ENCODE peak calls at places on chromosomes 11 and 22, in five cellular contexts. One of them, this sample, is unnamed.

GRCh38 chr11:27545035-27545434 is 38.5 kb upstream of the LIN7C start:
- DNase-seq in HCT116: no peak
- DNase-seq in psoas muscle: no peak
- DNase-seq in OCI-LY7: no peak
- DNase-seq in endodermal cell: no peak
- DNase-seq in this sample: no peak

GRCh38 chr11:103587951-103588788 is 448.3 kb upstream of the DDI1 start:
- DNase-seq in psoas muscle: no peak
- DNase-seq in HCT116: no peak
- DNase-seq in endodermal cell: no peak
- DNase-seq in OCI-LY7: no peak
- DNase-seq in this sample: no peak

GRCh38 chr11:114150671-114151070 is 91.2 kb downstream of the ZBTB16 start:
- DNase-seq in OCI-LY7: no peak
- DNase-seq in psoas muscle: peak
- DNase-seq in endodermal cell: no peak
- DNase-seq in HCT116: no peak
- DNase-seq in this sample: no peak

GRCh38 chr22:50326225-50326958 is 420 bp downstream of the DENND6B start:
- DNase-seq in OCI-LY7: no peak
- DNase-seq in HCT116: no peak
- DNase-seq in endodermal cell: peak
- DNase-seq in psoas muscle: no peak
- DNase-seq in this sample: no peak

GRCh38 chr11:116229581-116229980 is 543.2 kb downstream of the BUD13 start:
- DNase-seq in psoas muscle: no peak
- DNase-seq in OCI-LY7: no peak
- DNase-seq in endodermal cell: no peak
- DNase-seq in HCT116: no peak
- DNase-seq in this sample: no peak

GRCh38 chr22:50186181-50186731 is 543 bp downstream of the TRABD start:
- DNase-seq in endodermal cell: no peak
- DNase-seq in HCT116: no peak
- DNase-seq in psoas muscle: peak
- DNase-seq in OCI-LY7: peak
- DNase-seq in this sample: no peak

GRCh38 chr11:125517116-125517804 is 21.2 kb upstream of the FEZ1 start:
- DNase-seq in HCT116: no peak
- DNase-seq in endodermal cell: peak
- DNase-seq in OCI-LY7: no peak
- DNase-seq in psoas muscle: no peak
- DNase-seq in this sample: peak

GRCh38 chr11:23755769-23756168 is 741.1 kb upstream of the LUZP2 start:
- DNase-seq in endodermal cell: no peak
- DNase-seq in OCI-LY7: no peak
- DNase-seq in psoas muscle: no peak
- DNase-seq in HCT116: no peak
- DNase-seq in this sample: no peak

GRCh38 chr22:47847281-47847890 is 1084.9 kb downstream of the TBC1D22A start:
- DNase-seq in OCI-LY7: peak
- DNase-seq in HCT116: no peak
- DNase-seq in endodermal cell: no peak
- DNase-seq in psoas muscle: no peak
- DNase-seq in this sample: no peak

GRCh38 chr11:69134957-69135356 is 20.8 kb upstream of the SMIM38 start:
- DNase-seq in OCI-LY7: no peak
- DNase-seq in psoas muscle: no peak
- DNase-seq in endodermal cell: no peak
- DNase-seq in HCT116: no peak
- DNase-seq in this sample: no peak

GRCh38 chr22:50119768-50120251 is 30.0 kb downstream of the MOV10L1 start:
- DNase-seq in HCT116: no peak
- DNase-seq in psoas muscle: no peak
- DNase-seq in endodermal cell: no peak
- DNase-seq in OCI-LY7: no peak
- DNase-seq in this sample: no peak

GRCh38 chr11:8403310-8403709 is 139.6 kb upstream of the LMO1 start:
- DNase-seq in endodermal cell: no peak
- DNase-seq in OCI-LY7: no peak
- DNase-seq in HCT116: no peak
- DNase-seq in psoas muscle: no peak
- DNase-seq in this sample: no peak

GRCh38 chr11:108601150-108601549 is 7.6 kb upstream of the EXPH5 start:
- DNase-seq in HCT116: no peak
- DNase-seq in endodermal cell: no peak
- DNase-seq in psoas muscle: no peak
- DNase-seq in OCI-LY7: no peak
- DNase-seq in this sample: no peak

GRCh38 chr11:1208361-1209261 is 14.3 kb upstream of the MUC5B start:
- DNase-seq in psoas muscle: peak
- DNase-seq in HCT116: no peak
- DNase-seq in endodermal cell: peak
- DNase-seq in OCI-LY7: no peak
- DNase-seq in this sample: no peak

GRCh38 chr22:50329236-50329635 is 2.4 kb upstream of the DENND6B start:
- DNase-seq in psoas muscle: no peak
- DNase-seq in HCT116: no peak
- DNase-seq in endodermal cell: no peak
- DNase-seq in OCI-LY7: no peak
- DNase-seq in this sample: no peak

GRCh38 chr11:28833169-28833568 is 725.0 kb downstream of the METTL15 start:
- DNase-seq in psoas muscle: no peak
- DNase-seq in endodermal cell: no peak
- DNase-seq in OCI-LY7: no peak
- DNase-seq in HCT116: no peak
- DNase-seq in this sample: no peak

GRCh38 chr11:110858556-110858921 is 146.3 kb upstream of the ARHGAP20 start:
- DNase-seq in HCT116: no peak
- DNase-seq in endodermal cell: no peak
- DNase-seq in OCI-LY7: no peak
- DNase-seq in psoas muscle: peak
- DNase-seq in this sample: peak

GRCh38 chr11:8258771-8259170 is 4.9 kb downstream of the LMO1 start:
- DNase-seq in endodermal cell: no peak
- DNase-seq in psoas muscle: no peak
- DNase-seq in OCI-LY7: no peak
- DNase-seq in HCT116: no peak
- DNase-seq in this sample: no peak

GRCh38 chr11:34997872-34998548 is 81.6 kb downstream of the PDHX start:
- DNase-seq in HCT116: no peak
- DNase-seq in endodermal cell: no peak
- DNase-seq in OCI-LY7: peak
- DNase-seq in psoas muscle: no peak
- DNase-seq in this sample: no peak

GRCh38 chr11:111457731-111458368 is 54.3 kb downstream of the BTG4 start:
- DNase-seq in psoas muscle: no peak
- DNase-seq in OCI-LY7: no peak
- DNase-seq in HCT116: no peak
- DNase-seq in endodermal cell: no peak
- DNase-seq in this sample: no peak

GRCh38 chr11:84396521-84396920 is 1110.4 kb upstream of the CCDC90B start:
- DNase-seq in psoas muscle: no peak
- DNase-seq in OCI-LY7: no peak
- DNase-seq in HCT116: no peak
- DNase-seq in endodermal cell: no peak
- DNase-seq in this sample: no peak

GRCh38 chr11:84398017-84398626 is 1112.0 kb upstream of the CCDC90B start:
- DNase-seq in psoas muscle: no peak
- DNase-seq in endodermal cell: peak
- DNase-seq in OCI-LY7: peak
- DNase-seq in HCT116: no peak
- DNase-seq in this sample: peak
- TF ChIP-seq CTCF in psoas muscle: no peak
- TF ChIP-seq CTCF in endodermal cell: peak
- TF ChIP-seq CTCF in OCI-LY7: peak
- TF ChIP-seq CTCF in HCT116: no peak
- TF ChIP-seq CTCF in this sample: peak

DNA sequence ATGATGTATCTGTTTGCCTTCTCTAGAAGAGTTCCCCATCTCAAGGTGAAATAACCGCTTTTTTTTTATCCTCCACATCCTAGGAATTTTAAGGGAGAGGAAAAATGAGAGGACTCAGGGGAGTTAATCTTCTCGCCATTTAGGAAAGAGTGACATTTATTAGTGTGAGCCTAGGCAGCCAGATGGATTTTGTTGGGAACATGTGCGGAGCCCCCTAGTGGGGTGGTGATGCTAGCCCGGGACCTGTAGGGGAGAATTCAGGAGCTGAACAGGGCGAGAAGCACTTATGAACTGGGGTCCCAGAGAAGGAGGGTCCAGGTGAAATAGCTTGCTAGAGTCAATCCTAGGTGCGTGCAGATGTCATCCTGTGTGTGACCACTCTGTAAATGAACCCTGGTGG is 10.7 kb downstream of the IL17RA start:
- DNase-seq in HCT116: no peak
- DNase-seq in psoas muscle: no peak
- DNase-seq in endodermal cell: peak
- DNase-seq in OCI-LY7: no peak
- DNase-seq in this sample: no peak
- TF ChIP-seq CTCF in HCT116: no peak
- TF ChIP-seq CTCF in psoas muscle: no peak
- TF ChIP-seq CTCF in endodermal cell: peak
- TF ChIP-seq CTCF in OCI-LY7: peak
- TF ChIP-seq CTCF in this sample: no peak

DNA sequence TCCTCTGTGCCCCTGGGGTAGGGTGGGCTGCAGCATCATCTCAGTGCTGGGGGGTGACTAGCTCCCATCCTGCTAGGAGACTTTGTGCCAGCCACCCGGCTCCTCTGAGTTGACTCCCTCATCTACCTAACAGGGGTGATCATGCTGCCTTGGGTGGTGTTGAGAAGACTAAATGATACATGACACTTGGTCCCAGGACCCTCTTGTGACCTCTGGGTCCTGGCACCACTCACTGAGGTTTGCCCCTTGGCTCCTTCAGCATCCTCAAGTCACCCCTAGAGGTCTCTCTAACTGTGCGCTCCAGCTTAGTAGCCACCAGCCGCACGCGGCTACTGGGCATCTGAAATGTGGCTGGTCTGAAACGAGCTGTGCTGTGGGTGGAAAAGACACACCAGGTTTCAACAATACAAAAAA is 72.1 kb downstream of the LRRC32 start:
- DNase-seq in endodermal cell: peak
- DNase-seq in OCI-LY7: peak
- DNase-seq in HCT116: peak
- DNase-seq in psoas muscle: no peak
- DNase-seq in this sample: peak
- TF ChIP-seq CTCF in endodermal cell: peak
- TF ChIP-seq CTCF in OCI-LY7: peak
- TF ChIP-seq CTCF in HCT116: peak
- TF ChIP-seq CTCF in psoas muscle: peak
- TF ChIP-seq CTCF in this sample: peak

DNA sequence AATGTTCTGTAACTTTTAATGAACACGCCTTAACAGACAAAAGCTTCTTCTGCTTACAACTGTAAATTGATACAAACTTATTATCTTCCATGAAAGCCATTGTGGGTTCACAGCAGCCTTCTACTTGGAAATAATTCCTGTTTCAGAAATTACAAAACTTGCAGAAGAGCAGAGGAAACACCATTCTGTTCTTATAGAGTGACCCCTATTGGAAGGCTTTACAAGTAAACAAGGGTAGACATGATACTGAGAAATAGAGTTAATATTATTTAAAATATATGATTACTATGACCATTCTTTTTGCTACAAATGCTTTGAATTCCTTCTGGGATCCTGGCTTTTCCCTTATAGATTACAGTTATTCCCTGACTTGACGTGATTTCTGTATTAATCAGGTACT is 32.4 kb upstream of the KCNA4 start:
- DNase-seq in OCI-LY7: no peak
- DNase-seq in HCT116: no peak
- DNase-seq in endodermal cell: no peak
- DNase-seq in psoas muscle: no peak
- DNase-seq in this sample: no peak
- TF ChIP-seq CTCF in OCI-LY7: peak
- TF ChIP-seq CTCF in HCT116: no peak
- TF ChIP-seq CTCF in endodermal cell: peak
- TF ChIP-seq CTCF in psoas muscle: no peak
- TF ChIP-seq CTCF in this sample: no peak

GRCh38 chr11:70547386-70547785 is 149.1 kb downstream of the CTTN start:
- DNase-seq in psoas muscle: no peak
- DNase-seq in HCT116: no peak
- DNase-seq in OCI-LY7: no peak
- DNase-seq in endodermal cell: peak
- DNase-seq in this sample: no peak

GRCh38 chr11:70547821-70548670 is 149.7 kb downstream of the CTTN start:
- DNase-seq in endodermal cell: peak
- DNase-seq in OCI-LY7: no peak
- DNase-seq in psoas muscle: peak
- DNase-seq in HCT116: no peak
- DNase-seq in this sample: no peak

GRCh38 chr11:70549796-70550195 is 151.5 kb downstream of the CTTN start:
- DNase-seq in OCI-LY7: no peak
- DNase-seq in psoas muscle: peak
- DNase-seq in HCT116: no peak
- DNase-seq in endodermal cell: no peak
- DNase-seq in this sample: no peak

GRCh38 chr11:70549386-70549785 is 151.1 kb downstream of the CTTN start:
- DNase-seq in psoas muscle: peak
- DNase-seq in HCT116: no peak
- DNase-seq in OCI-LY7: no peak
- DNase-seq in endodermal cell: no peak
- DNase-seq in this sample: no peak

GRCh38 chr11:70548976-70549375 is 150.6 kb downstream of the CTTN start:
- DNase-seq in HCT116: no peak
- DNase-seq in endodermal cell: peak
- DNase-seq in OCI-LY7: no peak
- DNase-seq in psoas muscle: peak
- DNase-seq in this sample: no peak
- TF ChIP-seq CTCF in HCT116: no peak
- TF ChIP-seq CTCF in endodermal cell: peak
- TF ChIP-seq CTCF in OCI-LY7: no peak
- TF ChIP-seq CTCF in psoas muscle: no peak
- TF ChIP-seq CTCF in this sample: no peak

GRCh38 chr11:130428692-130429681 is 578 bp upstream of the ADAMTS8 start:
- DNase-seq in psoas muscle: no peak
- DNase-seq in endodermal cell: no peak
- DNase-seq in OCI-LY7: no peak
- DNase-seq in HCT116: no peak
- DNase-seq in this sample: no peak

GRCh38 chr11:130427049-130427388 is 1.4 kb downstream of the ADAMTS8 start:
- DNase-seq in OCI-LY7: no peak
- DNase-seq in HCT116: no peak
- DNase-seq in endodermal cell: no peak
- DNase-seq in psoas muscle: no peak
- DNase-seq in this sample: no peak

GRCh38 chr11:130426223-130427048 is 2.0 kb downstream of the ADAMTS8 start:
- DNase-seq in OCI-LY7: no peak
- DNase-seq in HCT116: no peak
- DNase-seq in endodermal cell: no peak
- DNase-seq in psoas muscle: no peak
- DNase-seq in this sample: no peak

GRCh38 chr11:130428271-130428670 is at the start of gene ADAMTS8:
- DNase-seq in psoas muscle: no peak
- DNase-seq in HCT116: no peak
- DNase-seq in OCI-LY7: no peak
- DNase-seq in endodermal cell: no peak
- DNase-seq in this sample: no peak

GRCh38 chr11:130427581-130428211 is 713 bp downstream of the ADAMTS8 start:
- DNase-seq in psoas muscle: peak
- DNase-seq in OCI-LY7: no peak
- DNase-seq in HCT116: no peak
- DNase-seq in endodermal cell: peak
- DNase-seq in this sample: no peak
- TF ChIP-seq CTCF in psoas muscle: no peak
- TF ChIP-seq CTCF in OCI-LY7: no peak
- TF ChIP-seq CTCF in HCT116: no peak
- TF ChIP-seq CTCF in endodermal cell: peak
- TF ChIP-seq CTCF in this sample: no peak